ENCODE peak calls at places on chromosomes 5 and 9, in five cellular contexts. Q is PC-3, N is GM23248, W is neural progenitor cell, F is GM23338. U is an unnamed sample.

GRCh38 chr9:126051446-126052130 is 275.0 kb upstream of the MVB12B start:
- DNase-seq in N (no peak), F (no peak), Q (no peak), W (no peak), U (no peak)

GRCh38 chr5:88602584-88602983 is 280.4 kb downstream of the MEF2C start:
- DNase-seq in N (no peak), Q (peak; percentile 26), W (peak; percentile 13), F (peak; percentile 77), U (peak; percentile 31)

GRCh38 chr9:81592890-81593271 is 96.5 kb downstream of the TLE1 start:
- DNase-seq in W (no peak), N (no peak), Q (no peak), F (no peak), U (no peak)

GRCh38 chr5:54544044-54544443 is 26.5 kb downstream of the SNX18 start:
- DNase-seq in N (no peak), F (no peak), Q (no peak), W (no peak), U (no peak)

GRCh38 chr5:116075117-116075910 is 9.5 kb upstream of the COMMD10 start:
- DNase-seq in F (no peak), Q (no peak), N (no peak), W (no peak), U (no peak)

GRCh38 chr5:97229688-97230285 is 46.7 kb upstream of the RIOK2 start:
- DNase-seq in W (no peak), Q (no peak), N (no peak), F (no peak), U (no peak)

GRCh38 chr5:170362102-170362501 is 27.1 kb downstream of the KCNMB1 start:
- DNase-seq in F (no peak), Q (no peak), W (no peak), N (no peak), U (no peak)

GRCh38 chr9:84278131-84278530 is 62.4 kb downstream of the SLC28A3 start:
- DNase-seq in Q (peak; percentile 46), F (no peak), N (peak; percentile 70), W (no peak), U (no peak)

GRCh38 chr9:61673664-61674381 is 484.0 kb downstream of the SPATA31A7 start:
- DNase-seq in F (no peak), N (no peak), Q (no peak), W (no peak), U (no peak)

GRCh38 chr5:142168365-142168764 is 59.8 kb downstream of the NDFIP1 start:
- DNase-seq in F (no peak), Q (no peak), N (no peak), W (no peak), U (no peak)

GRCh38 chr5:14400085-14400484 is 181.5 kb upstream of the OTULINL start:
- DNase-seq in F (no peak), W (no peak), Q (peak; percentile 51), N (peak; percentile 83), U (no peak)

GRCh38 chr5:180804129-180804601 is 1.6 kb upstream of the MGAT1 start:
- DNase-seq in Q (no peak), W (no peak), F (no peak), N (no peak), U (peak; percentile 45)

GRCh38 chr5:29853711-29854110 is 1339.8 kb upstream of the CDH6 start:
- DNase-seq in W (no peak), Q (no peak), N (no peak), F (no peak), U (no peak)

GRCh38 chr5:11415751-11416150 is 488.5 kb downstream of the CTNND2 start:
- DNase-seq in Q (no peak), N (no peak), F (no peak), W (peak; percentile 60), U (no peak)

GRCh38 chr5:66417681-66418248 is 178.4 kb upstream of the MAST4 start:
- DNase-seq in F (no peak), N (no peak), W (no peak), Q (no peak), U (no peak)

GRCh38 chr5:135428586-135428985 is 18.6 kb downstream of the DCANP1 start:
- DNase-seq in N (no peak), Q (no peak), F (no peak), W (no peak), U (no peak)

GRCh38 chr5:33588654-33589372 is 148.0 kb downstream of the TARS1 start:
- DNase-seq in F (peak; percentile 91), W (peak; percentile 77), N (no peak), Q (peak; percentile 24), U (no peak)

GRCh38 chr5:151480859-151481258 is 33.5 kb downstream of the SLC36A1 start:
- DNase-seq in N (peak; percentile 96), W (no peak), F (peak; percentile 27), Q (peak; percentile 34), U (no peak)

GRCh38 chr5:35194636-35195471 is 35.4 kb downstream of the PRLR start:
- DNase-seq in F (no peak), Q (no peak), N (no peak), W (no peak), U (peak; percentile 12)

DNA sequence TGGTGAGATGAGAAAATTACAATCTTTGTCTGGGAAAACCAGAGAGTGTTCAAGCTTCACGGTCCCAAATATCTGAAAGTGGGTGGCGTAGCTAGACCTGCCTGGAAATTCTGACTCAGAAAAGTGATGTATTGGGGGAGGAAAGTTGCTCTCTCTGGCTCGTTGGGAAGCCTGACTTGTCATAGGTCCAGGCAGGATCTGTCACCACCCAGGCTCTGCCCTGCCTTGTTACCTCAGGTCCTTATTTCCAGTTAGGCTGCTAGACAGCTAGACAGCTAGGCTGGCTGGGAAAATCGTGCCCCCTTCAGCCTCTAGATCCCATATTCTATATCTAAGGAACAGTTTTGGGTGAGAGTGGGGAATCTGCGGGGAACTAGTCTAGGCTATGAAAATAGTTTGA is 41.0 kb upstream of the HCN1 start:
- DNase-seq in W (no peak), N (no peak), F (no peak), Q (peak; percentile 12), U (no peak)
- TF ChIP-seq EZH2phosphoT487 in W (no peak), N (no peak), F (no peak), Q (no peak), U (no peak)

DNA sequence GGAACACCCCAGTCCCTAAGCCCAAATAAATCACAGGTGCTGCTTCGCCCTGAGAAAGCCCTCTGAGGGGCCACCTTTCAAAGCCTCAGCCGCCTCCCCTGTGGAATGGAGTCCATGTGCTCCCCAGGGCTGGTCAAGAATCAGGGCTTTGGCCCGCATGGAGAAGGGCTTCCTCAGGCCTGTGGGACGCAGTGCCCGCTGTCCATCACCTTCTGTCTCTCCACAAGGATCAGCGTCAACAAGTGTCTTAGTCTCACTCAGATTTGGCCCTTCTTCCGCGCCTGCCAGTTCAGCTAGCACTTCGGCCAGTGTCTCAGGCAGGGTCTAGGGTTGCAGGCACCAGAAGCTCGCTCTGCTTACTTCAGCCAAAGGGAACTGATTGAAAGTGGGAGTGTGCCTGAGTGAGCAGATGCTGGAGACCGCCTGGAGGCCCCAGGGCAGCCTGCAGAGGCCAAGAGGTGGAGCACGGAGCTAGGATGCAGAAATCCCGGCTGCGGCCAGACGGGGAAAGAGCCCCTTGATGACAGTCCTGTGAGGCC is 16.5 kb downstream of the HNRNPH1 start:
- DNase-seq in Q (no peak), W (no peak), F (no peak), N (no peak), U (no peak)
- H3F3A ChIP-seq in Q (no peaks in the 10 kb centered on the region), W (peaks cover 54% of the 10 kb centered on the region), F (peaks cover 51% of the 10 kb centered on the region), N (peaks cover 69% of the 10 kb centered on the region), U (peaks cover 16% of the 10 kb centered on the region)

GRCh38 chr9:137136926-137137607 is 1.9 kb upstream of the GRIN1 start:
- DNase-seq in Q (no peak), F (no peak), N (no peak), W (no peak), U (no peak)
- TF ChIP-seq EZH2 in Q (no peak), F (no peak), N (no peak), W (no peak), U (no peak)

GRCh38 chr5:172795401-172795977 is 24.5 kb upstream of the DUSP1 start:
- DNase-seq in W (no peak), F (peak; percentile 26), Q (no peak), N (peak; percentile 97), U (no peak)
- TF ChIP-seq EZH2phosphoT487 in W (no peak), F (no peak), Q (no peak), N (no peak), U (no peak)

U was measured in MM.1S.